ENCODE peak calls at places on chromosomes 2 and 18, in six cellular contexts. H is endothelial cell, V is neural crest cell, P is caudate nucleus, L is RKO, F is T1000. N is an unnamed sample.

GRCh38 chr2:61758991-61759390 is 94.9 kb downstream of the FAM161A start:
- DNase-seq in H (no peak), V (no peak), P (no peak), L (no peak), F (no peak), N (no peak)

GRCh38 chr2:37388074-37388473 is 43.6 kb downstream of the QPCT start:
- DNase-seq in H (no peak), V (no peak), P (no peak), L (no peak), F (no peak), N (no peak)

GRCh38 chr18:23684515-23685197 is 4.6 kb upstream of the LAMA3 start:
- DNase-seq in H (no peak), V (no peak), P (no peak), L (no peak), F (no peak), N (no peak)

GRCh38 chr2:101846973-101847372 is 144.8 kb upstream of the IL1R2 start:
- DNase-seq in H (no peak), V (no peak), P (no peak), L (peak; percentile 37), F (no peak), N (no peak)

GRCh38 chr2:121179467-121179866 is 105.5 kb downstream of the TFCP2L1 start:
- DNase-seq in H (no peak), V (no peak), P (no peak), L (no peak), F (no peak), N (no peak)

GRCh38 chr2:15773204-15773603 is 167.1 kb upstream of the MYCN start:
- DNase-seq in H (no peak), V (no peak), P (no peak), L (no peak), F (no peak), N (no peak)

GRCh38 chr2:229154381-229154780 is 116.7 kb downstream of the PID1 start:
- DNase-seq in H (no peak), V (no peak), P (no peak), L (no peak), F (no peak), N (no peak)

GRCh38 chr18:77056399-77057015 is 76.1 kb downstream of the MBP start:
- DNase-seq in H (no peak), V (no peak), P (no peak), L (no peak), F (no peak), N (no peak)

GRCh38 chr2:122029945-122030344 is 274.5 kb downstream of the TSN start:
- DNase-seq in H (no peak), V (no peak), P (no peak), L (no peak), F (no peak), N (no peak)